ENCODE peak calls at places on chromosomes 13 and 19, in eight cellular contexts. One of them, this sample, is unnamed.

GRCh38 chr19:10975374-10976036 is 14.7 kb downstream of the SMARCA4 start:
- DNase-seq in GM04503: peak
- DNase-seq in stromal cell of bone marrow: peak
- DNase-seq in sigmoid colon: peak
- DNase-seq in NCI-H1436: no peak
- DNase-seq in RWPE1: no peak
- DNase-seq in hypothalamus: no peak
- DNase-seq in lung microvascular endothelial cell: no peak
- DNase-seq in this sample: no peak

GRCh38 chr19:50784710-50785109 is 5.5 kb upstream of the ACP4 start:
- DNase-seq in sigmoid colon: no peak
- DNase-seq in lung microvascular endothelial cell: no peak
- DNase-seq in stromal cell of bone marrow: no peak
- DNase-seq in RWPE1: no peak
- DNase-seq in hypothalamus: no peak
- DNase-seq in GM04503: no peak
- DNase-seq in NCI-H1436: no peak
- DNase-seq in this sample: no peak

GRCh38 chr13:52104624-52105023 is 24.2 kb downstream of the NEK5 start:
- DNase-seq in sigmoid colon: no peak
- DNase-seq in lung microvascular endothelial cell: no peak
- DNase-seq in GM04503: no peak
- DNase-seq in RWPE1: no peak
- DNase-seq in hypothalamus: no peak
- DNase-seq in NCI-H1436: no peak
- DNase-seq in stromal cell of bone marrow: no peak
- DNase-seq in this sample: no peak

GRCh38 chr19:45069056-45069455 is 7.2 kb downstream of the ZNF296 start:
- DNase-seq in lung microvascular endothelial cell: no peak
- DNase-seq in RWPE1: peak
- DNase-seq in hypothalamus: no peak
- DNase-seq in NCI-H1436: no peak
- DNase-seq in stromal cell of bone marrow: no peak
- DNase-seq in sigmoid colon: no peak
- DNase-seq in GM04503: no peak
- DNase-seq in this sample: no peak

GRCh38 chr13:73598021-73598712 is 536.0 kb downstream of the KLF12 start:
- DNase-seq in stromal cell of bone marrow: no peak
- DNase-seq in GM04503: no peak
- DNase-seq in NCI-H1436: no peak
- DNase-seq in hypothalamus: no peak
- DNase-seq in RWPE1: peak
- DNase-seq in lung microvascular endothelial cell: no peak
- DNase-seq in sigmoid colon: no peak
- DNase-seq in this sample: no peak

GRCh38 chr19:16637535-16637934 is 9.5 kb upstream of the MED26 start:
- DNase-seq in lung microvascular endothelial cell: no peak
- DNase-seq in hypothalamus: no peak
- DNase-seq in sigmoid colon: no peak
- DNase-seq in NCI-H1436: no peak
- DNase-seq in GM04503: no peak
- DNase-seq in stromal cell of bone marrow: no peak
- DNase-seq in RWPE1: no peak
- DNase-seq in this sample: no peak

GRCh38 chr19:11496391-11497163 is 9.1 kb downstream of the ZNF653 start:
- DNase-seq in stromal cell of bone marrow: peak
- DNase-seq in RWPE1: peak
- DNase-seq in GM04503: peak
- DNase-seq in hypothalamus: no peak
- DNase-seq in NCI-H1436: peak
- DNase-seq in sigmoid colon: peak
- DNase-seq in lung microvascular endothelial cell: peak
- DNase-seq in this sample: no peak

GRCh38 chr13:53250272-53250875 is 221.8 kb downstream of the OLFM4 start:
- DNase-seq in NCI-H1436: peak
- DNase-seq in lung microvascular endothelial cell: peak
- DNase-seq in GM04503: peak
- DNase-seq in hypothalamus: no peak
- DNase-seq in RWPE1: peak
- DNase-seq in stromal cell of bone marrow: peak
- DNase-seq in sigmoid colon: no peak
- DNase-seq in this sample: peak

GRCh38 chr13:98143601-98144500 is 957 bp downstream of the FARP1 start:
- DNase-seq in hypothalamus: no peak
- DNase-seq in NCI-H1436: no peak
- DNase-seq in lung microvascular endothelial cell: peak
- DNase-seq in stromal cell of bone marrow: no peak
- DNase-seq in sigmoid colon: peak
- DNase-seq in RWPE1: peak
- DNase-seq in GM04503: no peak
- DNase-seq in this sample: peak

GRCh38 chr19:35122687-35123551 is 7.3 kb downstream of the FXYD3 start:
- DNase-seq in lung microvascular endothelial cell: no peak
- DNase-seq in RWPE1: peak
- DNase-seq in GM04503: no peak
- DNase-seq in sigmoid colon: no peak
- DNase-seq in hypothalamus: peak
- DNase-seq in stromal cell of bone marrow: no peak
- DNase-seq in NCI-H1436: no peak
- DNase-seq in this sample: no peak

This sample was measured in frontal cortex.